ENCODE peak calls at places on chromosomes 7 and 10, in nine cellular contexts. One of them, this sample, is unnamed.

GRCh38 chr7:22441157-22441556 is 58.8 kb downstream of the STEAP1B start:
- DNase-seq in GM12878: no peak
- DNase-seq in lower leg skin: no peak
- DNase-seq in IMR-90: no peak
- DNase-seq in tibial nerve: no peak
- DNase-seq in ovary: no peak
- DNase-seq in GM12891: no peak
- DNase-seq in A549: no peak
- DNase-seq in gastrocnemius medialis: no peak
- DNase-seq in this sample: no peak

GRCh38 chr10:51860257-51860656 is 160.9 kb upstream of the CSTF2T start:
- DNase-seq in A549: no peak
- DNase-seq in lower leg skin: peak
- DNase-seq in ovary: no peak
- DNase-seq in gastrocnemius medialis: peak
- DNase-seq in GM12891: no peak
- DNase-seq in tibial nerve: no peak
- DNase-seq in IMR-90: peak
- DNase-seq in GM12878: no peak
- DNase-seq in this sample: no peak

GRCh38 chr7:85489498-85489897 is 302.6 kb upstream of the SEMA3D start:
- DNase-seq in gastrocnemius medialis: no peak
- DNase-seq in tibial nerve: no peak
- DNase-seq in ovary: no peak
- DNase-seq in GM12878: no peak
- DNase-seq in A549: no peak
- DNase-seq in IMR-90: peak
- DNase-seq in lower leg skin: no peak
- DNase-seq in GM12891: no peak
- DNase-seq in this sample: no peak

GRCh38 chr7:114670676-114671075 is 251.2 kb upstream of the MDFIC start:
- DNase-seq in A549: no peak
- DNase-seq in IMR-90: no peak
- DNase-seq in lower leg skin: no peak
- DNase-seq in ovary: no peak
- DNase-seq in gastrocnemius medialis: no peak
- DNase-seq in GM12891: no peak
- DNase-seq in GM12878: no peak
- DNase-seq in tibial nerve: no peak
- DNase-seq in this sample: no peak

GRCh38 chr10:104028823-104029527 is 56.7 kb downstream of the COL17A1 start:
- DNase-seq in A549: no peak
- DNase-seq in gastrocnemius medialis: no peak
- DNase-seq in GM12891: no peak
- DNase-seq in GM12878: no peak
- DNase-seq in tibial nerve: no peak
- DNase-seq in lower leg skin: no peak
- DNase-seq in ovary: no peak
- DNase-seq in IMR-90: no peak
- DNase-seq in this sample: no peak

GRCh38 chr7:68246189-68246633 is 1249.6 kb downstream of the TYW1 start:
- DNase-seq in ovary: no peak
- DNase-seq in A549: no peak
- DNase-seq in GM12878: no peak
- DNase-seq in GM12891: no peak
- DNase-seq in lower leg skin: peak
- DNase-seq in gastrocnemius medialis: no peak
- DNase-seq in tibial nerve: no peak
- DNase-seq in IMR-90: no peak
- DNase-seq in this sample: no peak

GRCh38 chr7:131517218-131517923 is 39.1 kb downstream of the PODXL start:
- DNase-seq in lower leg skin: no peak
- DNase-seq in GM12891: no peak
- DNase-seq in tibial nerve: no peak
- DNase-seq in gastrocnemius medialis: no peak
- DNase-seq in GM12878: no peak
- DNase-seq in IMR-90: no peak
- DNase-seq in A549: no peak
- DNase-seq in ovary: no peak
- DNase-seq in this sample: no peak

GRCh38 chr7:16564909-16565426 is 38.3 kb downstream of the LRRC72 start:
- DNase-seq in ovary: no peak
- DNase-seq in tibial nerve: no peak
- DNase-seq in gastrocnemius medialis: no peak
- DNase-seq in IMR-90: peak
- DNase-seq in GM12878: peak
- DNase-seq in lower leg skin: no peak
- DNase-seq in A549: peak
- DNase-seq in GM12891: no peak
- DNase-seq in this sample: no peak

GRCh38 chr10:74011016-74011415 is 13.1 kb downstream of the VCL start:
- DNase-seq in IMR-90: no peak
- DNase-seq in gastrocnemius medialis: no peak
- DNase-seq in ovary: no peak
- DNase-seq in lower leg skin: no peak
- DNase-seq in A549: no peak
- DNase-seq in GM12878: no peak
- DNase-seq in tibial nerve: no peak
- DNase-seq in GM12891: no peak
- DNase-seq in this sample: no peak

GRCh38 chr7:512541-513311 is 6.9 kb downstream of the PDGFA start:
- DNase-seq in gastrocnemius medialis: no peak
- DNase-seq in lower leg skin: no peak
- DNase-seq in A549: no peak
- DNase-seq in GM12891: no peak
- DNase-seq in ovary: no peak
- DNase-seq in tibial nerve: no peak
- DNase-seq in IMR-90: no peak
- DNase-seq in GM12878: no peak
- DNase-seq in this sample: no peak

GRCh38 chr7:149239345-149240143 is at the start of gene ZNF212:
- DNase-seq in tibial nerve: peak
- DNase-seq in GM12878: peak
- DNase-seq in ovary: peak
- DNase-seq in lower leg skin: peak
- DNase-seq in IMR-90: peak
- DNase-seq in A549: peak
- DNase-seq in GM12891: peak
- DNase-seq in gastrocnemius medialis: peak
- DNase-seq in this sample: peak
- TF ChIP-seq POLR2A in tibial nerve: no peak
- TF ChIP-seq POLR2A in GM12878: peak
- TF ChIP-seq POLR2A in ovary: no peak
- TF ChIP-seq POLR2A in lower leg skin: no peak
- TF ChIP-seq POLR2A in IMR-90: peak
- TF ChIP-seq POLR2A in A549: peak
- TF ChIP-seq POLR2A in GM12891: no peak
- TF ChIP-seq POLR2A in gastrocnemius medialis: peak
- TF ChIP-seq POLR2A in this sample: no peak

GRCh38 chr10:93458821-93459257 is 23.3 kb downstream of the MYOF start:
- DNase-seq in GM12878: no peak
- DNase-seq in gastrocnemius medialis: peak
- DNase-seq in lower leg skin: peak
- DNase-seq in ovary: peak
- DNase-seq in GM12891: no peak
- DNase-seq in tibial nerve: peak
- DNase-seq in A549: peak
- DNase-seq in IMR-90: peak
- DNase-seq in this sample: no peak
- TF ChIP-seq POLR2A in GM12878: no peak
- TF ChIP-seq POLR2A in gastrocnemius medialis: no peak
- TF ChIP-seq POLR2A in lower leg skin: no peak
- TF ChIP-seq POLR2A in ovary: no peak
- TF ChIP-seq POLR2A in GM12891: no peak
- TF ChIP-seq POLR2A in tibial nerve: no peak
- TF ChIP-seq POLR2A in A549: no peak
- TF ChIP-seq POLR2A in IMR-90: peak
- TF ChIP-seq POLR2A in this sample: no peak

DNA sequence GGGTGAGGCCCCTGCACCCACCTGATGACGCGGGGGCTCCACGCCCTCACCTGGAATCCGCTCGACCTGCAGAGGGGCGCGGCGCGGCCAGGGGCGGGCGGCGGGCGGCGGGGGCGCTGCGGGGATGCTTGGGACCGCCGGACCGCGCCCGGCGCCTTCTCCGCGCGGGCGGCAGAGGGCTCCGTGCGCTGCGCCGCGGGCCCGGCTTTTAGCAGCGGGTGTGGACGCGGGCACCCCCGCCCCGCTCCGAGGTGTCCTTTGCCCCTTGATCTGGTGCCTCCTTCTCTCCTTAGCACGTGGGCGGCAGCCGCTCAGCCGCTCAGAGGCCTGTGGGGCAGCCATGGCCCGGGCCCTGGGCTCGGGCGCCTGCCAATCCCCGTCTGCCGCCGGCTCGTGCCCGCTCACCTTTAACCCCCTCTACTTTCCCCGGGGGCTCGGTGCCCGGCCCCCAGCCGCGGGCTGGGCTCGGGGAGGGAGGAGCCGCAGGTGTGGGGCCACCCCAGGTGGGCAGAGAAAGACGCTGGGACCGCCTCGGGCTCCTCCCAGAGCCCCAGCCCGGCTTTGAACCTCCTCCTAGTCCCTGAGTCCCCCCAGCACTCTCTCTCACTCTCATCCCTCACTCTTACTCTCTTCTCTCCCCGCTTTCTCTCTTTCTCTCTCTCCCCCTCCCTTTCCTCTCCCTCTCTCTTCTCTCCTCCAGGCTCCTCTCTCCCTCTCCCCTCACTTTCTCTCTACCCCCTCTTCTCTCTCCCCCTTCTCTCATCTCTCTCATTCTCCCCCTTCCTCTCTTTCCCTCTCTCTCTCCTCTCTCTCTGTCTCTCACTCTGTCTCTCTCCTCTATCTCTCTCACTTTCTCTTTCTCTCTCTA is 19.7 kb upstream of the VPS37D start:
- DNase-seq in ovary: no peak
- DNase-seq in tibial nerve: no peak
- DNase-seq in lower leg skin: no peak
- DNase-seq in gastrocnemius medialis: no peak
- DNase-seq in GM12891: peak
- DNase-seq in IMR-90: no peak
- DNase-seq in GM12878: no peak
- DNase-seq in A549: peak
- DNase-seq in this sample: peak
- TF ChIP-seq POLR2A in ovary: no peak
- TF ChIP-seq POLR2A in tibial nerve: no peak
- TF ChIP-seq POLR2A in lower leg skin: no peak
- TF ChIP-seq POLR2A in gastrocnemius medialis: no peak
- TF ChIP-seq POLR2A in GM12891: no peak
- TF ChIP-seq POLR2A in IMR-90: no peak
- TF ChIP-seq POLR2A in GM12878: no peak
- TF ChIP-seq POLR2A in A549: no peak
- TF ChIP-seq POLR2A in this sample: no peak

DNA sequence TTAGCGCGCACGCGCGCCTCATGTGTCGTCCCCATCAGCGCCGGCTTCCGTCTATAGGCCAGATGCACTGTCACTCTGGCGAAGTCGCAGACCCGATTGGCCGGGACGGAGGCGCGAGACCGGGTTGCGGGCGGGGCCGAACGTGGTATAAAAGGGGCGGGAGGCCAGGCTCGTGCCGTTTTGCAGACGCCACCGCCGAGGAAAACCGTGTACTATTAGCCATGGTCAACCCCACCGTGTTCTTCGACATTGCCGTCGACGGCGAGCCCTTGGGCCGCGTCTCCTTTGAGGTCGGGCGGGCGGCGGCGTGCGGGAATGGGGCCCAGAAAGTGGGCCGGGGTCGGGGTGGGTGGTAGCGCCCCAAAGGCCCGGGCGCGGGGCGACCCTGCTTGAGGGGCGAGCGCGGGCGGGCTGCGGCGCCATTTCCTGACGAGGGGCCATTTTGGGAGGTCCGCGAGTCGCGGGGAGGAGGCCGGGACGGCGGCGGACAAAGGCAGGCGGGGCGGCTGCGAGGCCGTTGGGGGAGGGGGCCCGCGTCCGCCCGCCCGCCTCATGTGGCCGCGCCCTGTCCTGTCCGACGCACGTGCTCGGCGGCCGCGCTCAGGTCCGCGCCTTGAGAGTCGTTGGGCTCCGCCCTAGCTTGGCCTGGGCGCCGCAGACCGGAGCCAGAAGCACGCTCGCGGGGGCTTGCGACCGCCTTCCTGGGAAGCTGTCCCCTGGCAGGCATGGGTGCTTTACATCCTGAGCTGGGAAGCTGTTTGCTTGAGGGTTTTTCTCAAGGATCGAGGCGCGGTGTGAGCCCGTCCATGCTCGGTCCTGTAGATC is at the start of gene PPIA:
- DNase-seq in GM12878: peak
- DNase-seq in tibial nerve: peak
- DNase-seq in GM12891: peak
- DNase-seq in gastrocnemius medialis: peak
- DNase-seq in lower leg skin: peak
- DNase-seq in IMR-90: peak
- DNase-seq in A549: peak
- DNase-seq in ovary: peak
- DNase-seq in this sample: peak
- TF ChIP-seq POLR2A in GM12878: peak
- TF ChIP-seq POLR2A in tibial nerve: peak
- TF ChIP-seq POLR2A in GM12891: peak
- TF ChIP-seq POLR2A in gastrocnemius medialis: peak
- TF ChIP-seq POLR2A in lower leg skin: no peak
- TF ChIP-seq POLR2A in IMR-90: peak
- TF ChIP-seq POLR2A in A549: peak
- TF ChIP-seq POLR2A in ovary: peak
- TF ChIP-seq POLR2A in this sample: peak

GRCh38 chr10:56360967-56361841 is at the start of gene ZWINT:
- DNase-seq in GM12878: peak
- DNase-seq in A549: peak
- DNase-seq in IMR-90: peak
- DNase-seq in GM12891: peak
- DNase-seq in ovary: peak
- DNase-seq in tibial nerve: peak
- DNase-seq in gastrocnemius medialis: peak
- DNase-seq in lower leg skin: peak
- DNase-seq in this sample: peak
- TF ChIP-seq POLR2A in GM12878: peak
- TF ChIP-seq POLR2A in A549: peak
- TF ChIP-seq POLR2A in IMR-90: peak
- TF ChIP-seq POLR2A in GM12891: peak
- TF ChIP-seq POLR2A in ovary: no peak
- TF ChIP-seq POLR2A in tibial nerve: no peak
- TF ChIP-seq POLR2A in gastrocnemius medialis: no peak
- TF ChIP-seq POLR2A in lower leg skin: no peak
- TF ChIP-seq POLR2A in this sample: no peak